ENCODE peak calls at places on chromosomes 3 and 15, in six cellular contexts. D is transverse colon, Q is stomach, K is spleen, M is endothelial cell of umbilical vein, F is GM23338. Z is an unnamed sample.

GRCh38 chr3:159645874-159646273 is 342.8 kb upstream of the IL12A start:
- DNase-seq in D (no peak), F (no peak), M (no peak), Q (no peak), K (no peak), Z (no peak)

GRCh38 chr15:47987908-47988532 is 132.8 kb upstream of the SLC24A5 start:
- DNase-seq in M (peak; percentile 68), F (peak; percentile 82), D (no peak), K (no peak), Q (no peak), Z (no peak)

GRCh38 chr3:45462522-45463262 is 74.3 kb downstream of the LARS2 start:
- DNase-seq in K (no peak), D (no peak), Q (no peak), M (no peak), F (no peak), Z (no peak)

GRCh38 chr3:47419083-47420043 is 38.5 kb downstream of the PTPN23 start:
- DNase-seq in D (no peak), M (no peak), F (no peak), K (peak; percentile 78), Q (no peak), Z (no peak)

GRCh38 chr3:10551821-10552630 is 46.6 kb upstream of the ATP2B2 start:
- DNase-seq in M (no peak), F (no peak), D (peak; percentile 12), Q (no peak), K (no peak), Z (peak; percentile 77)

GRCh38 chr3:189512039-189512438 is 119.2 kb upstream of the TP63 start:
- DNase-seq in M (no peak), D (no peak), Q (no peak), F (no peak), K (no peak), Z (no peak)

GRCh38 chr3:187955076-187955952 is 198.6 kb upstream of the LPP start:
- DNase-seq in D (no peak), M (peak; percentile 40), K (no peak), Q (no peak), F (no peak), Z (no peak)

GRCh38 chr15:89657691-89658200 is 2.5 kb upstream of the KIF7 start:
- DNase-seq in K (no peak), Q (no peak), D (no peak), M (no peak), F (no peak), Z (no peak)

GRCh38 chr15:31216210-31216911 is 110.3 kb upstream of the KLF13 start:
- DNase-seq in K (peak; percentile 97), Q (peak; percentile 93), M (no peak), F (peak; percentile 78), D (peak; percentile 96), Z (peak; percentile 81)

GRCh38 chr3:53804697-53805462 is 41.3 kb downstream of the CHDH start:
- DNase-seq in K (peak; percentile 51), F (no peak), M (no peak), D (no peak), Q (no peak), Z (no peak)

GRCh38 chr15:71679223-71680078 is 130.9 kb upstream of the NR2E3 start:
- DNase-seq in K (no peak), Q (no peak), M (peak; percentile 57), D (no peak), F (peak; percentile 6), Z (no peak)

GRCh38 chr3:186013312-186013711 is 75.5 kb upstream of the TRA2B start:
- DNase-seq in Q (no peak), F (no peak), M (no peak), D (no peak), K (no peak), Z (no peak)

GRCh38 chr3:54936561-54936960 is 8.7 kb upstream of the LRTM1 start:
- DNase-seq in K (no peak), M (no peak), F (no peak), D (no peak), Q (no peak), Z (no peak)

GRCh38 chr3:9732080-9732752 is 681 bp downstream of the BRPF1 start:
- DNase-seq in F (peak; percentile 44), M (peak; percentile 34), D (peak; percentile 26), K (peak; percentile 91), Q (peak; percentile 29), Z (no peak)

GRCh38 chr3:160287666-160288065 is 62.4 kb downstream of the C3orf80 start:
- DNase-seq in M (no peak), D (no peak), Q (no peak), F (no peak), K (no peak), Z (no peak)

GRCh38 chr3:152309535-152310317 is 41.0 kb downstream of the MBNL1 start:
- DNase-seq in F (no peak), M (no peak), K (no peak), D (no peak), Q (no peak), Z (no peak)

GRCh38 chr3:156360992-156361391 is 193.9 kb downstream of the SSR3 start:
- DNase-seq in D (no peak), F (peak; percentile 37), Q (no peak), M (no peak), K (no peak), Z (no peak)

GRCh38 chr15:71874245-71874644 is 63.9 kb downstream of the NR2E3 start:
- DNase-seq in M (no peak), K (no peak), Q (no peak), D (no peak), F (no peak), Z (no peak)

GRCh38 chr3:33901862-33902563 is 103.6 kb downstream of the PDCD6IP start:
- DNase-seq in D (no peak), F (no peak), M (no peak), K (no peak), Q (no peak), Z (peak; percentile 34)

GRCh38 chr3:44077267-44077666 is 164.4 kb upstream of the TOPAZ1 start:
- DNase-seq in M (no peak), Q (no peak), K (no peak), F (peak; percentile 62), D (no peak), Z (no peak)

GRCh38 chr3:60314064-60314463 is 937.2 kb downstream of the FHIT start:
- DNase-seq in M (no peak), K (no peak), D (no peak), Q (no peak), F (no peak), Z (no peak)

GRCh38 chr15:64161688-64162477 is 939 bp downstream of the PPIB start:
- DNase-seq in D (no peak), K (no peak), F (no peak), Q (no peak), M (peak; percentile 8), Z (no peak)

DNA sequence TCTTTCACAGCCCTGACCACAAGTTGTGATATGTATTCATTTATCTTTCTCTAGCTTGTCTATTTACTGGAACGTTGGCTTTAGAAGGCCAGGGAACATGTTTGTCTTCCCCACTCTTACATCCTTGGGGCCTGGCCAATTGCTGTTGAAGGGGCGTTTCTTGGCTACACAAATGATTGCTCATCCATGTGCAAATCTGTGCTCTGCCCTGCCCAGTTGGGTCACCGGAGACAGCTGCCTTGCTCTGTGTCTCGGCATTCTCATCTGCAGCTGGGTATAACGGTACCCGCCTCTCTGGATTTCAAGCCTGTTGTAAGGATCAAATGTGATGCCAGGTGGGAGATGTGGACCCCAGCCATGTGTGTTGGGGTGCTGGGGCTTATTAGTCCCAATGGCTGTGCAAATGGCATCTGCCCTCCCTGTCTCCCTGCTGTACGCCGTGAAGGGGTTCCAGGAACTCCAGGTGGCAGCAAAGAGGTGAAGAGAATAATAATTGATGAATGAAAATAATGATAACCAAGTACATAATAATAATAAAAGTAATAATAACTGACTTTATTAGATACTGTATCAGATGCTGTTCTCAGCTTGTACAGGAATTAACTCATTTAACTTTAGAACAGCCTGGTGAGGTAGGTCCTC is 24.1 kb upstream of the TLE3 start:
- DNase-seq in M (peak; percentile 38), D (peak; percentile 51), F (no peak), Q (peak; percentile 52), K (no peak), Z (no peak)
- TF ChIP-seq CTCF in M (no peak), D (no peak), F (peak; percentile 12), Q (no peak), K (no peak), Z (no peak)

GRCh38 chr15:57591822-57592367 is at the start of gene MYZAP:
- DNase-seq in D (peak; percentile 82), Q (peak; percentile 83), M (peak; percentile 51), F (peak; percentile 59), K (peak; percentile 86), Z (peak; percentile 69)
- TF ChIP-seq POLR2AphosphoS5 in D (no peak), Q (peak; percentile 44), M (no peak), F (peak; percentile 45), K (peak; percentile 44), Z (no peak)

GRCh38 chr15:67832031-67832551 is 6.8 kb downstream of the SKOR1 start:
- DNase-seq in M (no peak), D (no peak), K (no peak), F (peak; percentile 77), Q (no peak), Z (no peak)
- TF ChIP-seq CTCF in M (no peak), D (peak; percentile 18), K (no peak), F (peak; percentile 51), Q (no peak), Z (no peak)

GRCh38 chr15:68930268-68931022 is at the start of gene SPESP1:
- DNase-seq in M (peak; percentile 73), F (peak; percentile 11), K (peak; percentile 91), Q (peak; percentile 49), D (peak; percentile 56), Z (peak; percentile 44)
- TF ChIP-seq POLR2AphosphoS5 in M (no peak), F (no peak), K (peak; percentile 77), Q (peak; percentile 60), D (no peak), Z (no peak)